ENCODE peak calls at places on chromosomes 4 and X, in four cellular contexts. One of them, this sample, is unnamed. For H3K27me3 and H3K36me3, the result is how much of the 10 kb centered on the place peaks cover.

GRCh38 chrX:12360991-12361598 is 222.8 kb downstream of the FRMPD4 start:
- DNase-seq in uterus: no peak
- DNase-seq in left ventricle myocardium inferior: no peak
- DNase-seq in neuronal stem cell: no peak
- DNase-seq in this sample: no peak

GRCh38 chr4:70992354-70992753 is 1.1 kb upstream of the DCK start:
- DNase-seq in left ventricle myocardium inferior: no peak
- DNase-seq in neuronal stem cell: no peak
- DNase-seq in uterus: no peak
- DNase-seq in this sample: peak

GRCh38 chr4:112523008-112523440 is 7.0 kb upstream of the NEUROG2 start:
- DNase-seq in neuronal stem cell: peak
- DNase-seq in uterus: no peak
- DNase-seq in left ventricle myocardium inferior: no peak
- DNase-seq in this sample: peak

GRCh38 chrX:122703762-122704161 is 480.3 kb upstream of the GRIA3 start:
- DNase-seq in neuronal stem cell: no peak
- DNase-seq in left ventricle myocardium inferior: no peak
- DNase-seq in uterus: no peak
- DNase-seq in this sample: no peak

GRCh38 chr4:84497835-84498202 is 1.3 kb downstream of the NKX6-1 start:
- DNase-seq in neuronal stem cell: no peak
- DNase-seq in uterus: no peak
- DNase-seq in left ventricle myocardium inferior: no peak
- DNase-seq in this sample: peak

GRCh38 chrX:154596290-154596929 is 11.5 kb downstream of the CTAG1A start:
- DNase-seq in uterus: no peak
- DNase-seq in neuronal stem cell: peak
- DNase-seq in left ventricle myocardium inferior: no peak
- DNase-seq in this sample: peak

GRCh38 chrX:40105016-40105790 is 7.4 kb upstream of the BCOR start:
- DNase-seq in neuronal stem cell: no peak
- DNase-seq in uterus: peak
- DNase-seq in left ventricle myocardium inferior: peak
- DNase-seq in this sample: peak

GRCh38 chrX:132092439-132093065 is 35.3 kb downstream of the FRMD7 start:
- DNase-seq in uterus: peak
- DNase-seq in left ventricle myocardium inferior: peak
- DNase-seq in neuronal stem cell: peak
- DNase-seq in this sample: peak

GRCh38 chr4:152663203-152664066 is 16.4 kb downstream of the TMEM154 start:
- DNase-seq in uterus: no peak
- DNase-seq in neuronal stem cell: no peak
- DNase-seq in left ventricle myocardium inferior: no peak
- DNase-seq in this sample: no peak

GRCh38 chr4:90064196-90064595 is 63.0 kb upstream of the CCSER1 start:
- DNase-seq in left ventricle myocardium inferior: no peak
- DNase-seq in neuronal stem cell: no peak
- DNase-seq in uterus: no peak
- DNase-seq in this sample: no peak

GRCh38 chr4:146514651-146515379 is 6.9 kb downstream of the SLC10A7 start:
- DNase-seq in left ventricle myocardium inferior: no peak
- DNase-seq in neuronal stem cell: no peak
- DNase-seq in uterus: no peak
- DNase-seq in this sample: no peak

DNA sequence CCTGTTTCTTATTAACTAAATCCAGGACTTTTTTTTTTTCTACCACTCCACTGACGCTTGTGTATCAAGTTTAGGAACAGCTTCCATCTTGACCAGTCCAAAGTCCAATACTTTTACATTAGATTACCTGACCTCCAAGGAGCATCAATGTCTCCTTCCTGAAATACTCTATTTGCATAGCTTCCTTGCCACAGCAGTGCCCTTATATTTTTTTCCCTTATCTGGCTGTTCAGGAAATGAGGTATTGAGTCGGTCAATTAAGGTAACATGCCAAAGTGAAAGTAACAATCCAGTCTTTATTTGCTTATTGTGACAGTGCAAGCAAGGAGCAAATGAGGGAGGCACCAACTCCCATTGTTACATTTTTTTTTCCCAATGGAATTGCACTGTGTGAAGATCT is 730.8 kb upstream of the NDST4 start:
- DNase-seq in uterus: no peak
- DNase-seq in neuronal stem cell: no peak
- DNase-seq in left ventricle myocardium inferior: no peak
- DNase-seq in this sample: no peak
- H3K4me3 ChIP-seq in uterus: no peak
- H3K4me3 ChIP-seq in neuronal stem cell: no peak
- H3K4me3 ChIP-seq in left ventricle myocardium inferior: no peak
- H3K4me3 ChIP-seq in this sample: no peak

GRCh38 chrX:115625577-115626301 is 64.8 kb downstream of the PLS3 start:
- DNase-seq in uterus: no peak
- DNase-seq in neuronal stem cell: no peak
- DNase-seq in left ventricle myocardium inferior: no peak
- DNase-seq in this sample: no peak
- H3K27me3 ChIP-seq in uterus: under half
- H3K27me3 ChIP-seq in neuronal stem cell: under half
- H3K27me3 ChIP-seq in left ventricle myocardium inferior: under half
- H3K27me3 ChIP-seq in this sample: under half

GRCh38 chr4:53171797-53172196 is 194.1 kb downstream of the SCFD2 start:
- DNase-seq in uterus: no peak
- DNase-seq in neuronal stem cell: no peak
- DNase-seq in left ventricle myocardium inferior: no peak
- DNase-seq in this sample: no peak
- H3K36me3 ChIP-seq in uterus: under half
- H3K36me3 ChIP-seq in neuronal stem cell: under half
- H3K36me3 ChIP-seq in left ventricle myocardium inferior: under half
- H3K36me3 ChIP-seq in this sample: under half

GRCh38 chr4:156771171-156771837 is 200.3 kb downstream of the PDGFC start:
- DNase-seq in left ventricle myocardium inferior: no peak
- DNase-seq in neuronal stem cell: peak
- DNase-seq in uterus: peak
- DNase-seq in this sample: no peak
- H3K4me3 ChIP-seq in left ventricle myocardium inferior: peak
- H3K4me3 ChIP-seq in neuronal stem cell: no peak
- H3K4me3 ChIP-seq in uterus: no peak
- H3K4me3 ChIP-seq in this sample: no peak

GRCh38 chrX:134694333-134694925 is 36.2 kb upstream of the PLAC1 start:
- DNase-seq in uterus: no peak
- DNase-seq in neuronal stem cell: no peak
- DNase-seq in left ventricle myocardium inferior: no peak
- DNase-seq in this sample: no peak

GRCh38 chrX:134692233-134692632 is 34.0 kb upstream of the PLAC1 start:
- DNase-seq in left ventricle myocardium inferior: no peak
- DNase-seq in uterus: no peak
- DNase-seq in neuronal stem cell: no peak
- DNase-seq in this sample: no peak

GRCh38 chrX:134692990-134693389 is 34.7 kb upstream of the PLAC1 start:
- DNase-seq in left ventricle myocardium inferior: no peak
- DNase-seq in neuronal stem cell: no peak
- DNase-seq in uterus: no peak
- DNase-seq in this sample: no peak

GRCh38 chrX:134694935-134695334 is 36.7 kb upstream of the PLAC1 start:
- DNase-seq in neuronal stem cell: no peak
- DNase-seq in left ventricle myocardium inferior: no peak
- DNase-seq in uterus: no peak
- DNase-seq in this sample: no peak

GRCh38 chrX:134693644-134694043 is 35.4 kb upstream of the PLAC1 start:
- DNase-seq in neuronal stem cell: no peak
- DNase-seq in uterus: no peak
- DNase-seq in left ventricle myocardium inferior: no peak
- DNase-seq in this sample: no peak
- H3K27me3 ChIP-seq in neuronal stem cell: under half
- H3K27me3 ChIP-seq in uterus: under half
- H3K27me3 ChIP-seq in left ventricle myocardium inferior: under half
- H3K27me3 ChIP-seq in this sample: under half

GRCh38 chr4:139523076-139523475 is 32.9 kb downstream of the SETD7 start:
- DNase-seq in neuronal stem cell: no peak
- DNase-seq in left ventricle myocardium inferior: peak
- DNase-seq in uterus: no peak
- DNase-seq in this sample: no peak
- H3K36me3 ChIP-seq in neuronal stem cell: half or more
- H3K36me3 ChIP-seq in left ventricle myocardium inferior: half or more
- H3K36me3 ChIP-seq in uterus: under half
- H3K36me3 ChIP-seq in this sample: under half

This sample was measured in H7.